ENCODE peak calls at places on chromosomes 11 and 22, in six cellular contexts. One of them, this sample, is unnamed.

GRCh38 chr22:48897638-48897954 is 930.1 kb downstream of the BRD1 start:
- DNase-seq in esophagus muscularis mucosa: peak
- DNase-seq in effector memory CD4-positive, alpha-beta T cell: no peak
- DNase-seq in brain microvascular endothelial cell: no peak
- DNase-seq in mammary epithelial cell: no peak
- DNase-seq in stomach: peak
- DNase-seq in this sample: no peak

GRCh38 chr11:94525933-94526332 is 13.7 kb downstream of the C11orf97 start:
- DNase-seq in stomach: peak
- DNase-seq in brain microvascular endothelial cell: peak
- DNase-seq in esophagus muscularis mucosa: no peak
- DNase-seq in effector memory CD4-positive, alpha-beta T cell: no peak
- DNase-seq in mammary epithelial cell: peak
- DNase-seq in this sample: peak

GRCh38 chr22:47340851-47341436 is 578.5 kb downstream of the TBC1D22A start:
- DNase-seq in stomach: no peak
- DNase-seq in mammary epithelial cell: no peak
- DNase-seq in brain microvascular endothelial cell: no peak
- DNase-seq in effector memory CD4-positive, alpha-beta T cell: no peak
- DNase-seq in esophagus muscularis mucosa: peak
- DNase-seq in this sample: no peak

GRCh38 chr11:111944139-111944538 is 7.0 kb downstream of the DIXDC1 start:
- DNase-seq in brain microvascular endothelial cell: peak
- DNase-seq in mammary epithelial cell: peak
- DNase-seq in stomach: no peak
- DNase-seq in esophagus muscularis mucosa: no peak
- DNase-seq in effector memory CD4-positive, alpha-beta T cell: no peak
- DNase-seq in this sample: no peak

GRCh38 chr11:121452609-121453150 is at the start of gene SORL1-AS1:
- DNase-seq in brain microvascular endothelial cell: no peak
- DNase-seq in stomach: no peak
- DNase-seq in esophagus muscularis mucosa: no peak
- DNase-seq in mammary epithelial cell: peak
- DNase-seq in effector memory CD4-positive, alpha-beta T cell: peak
- DNase-seq in this sample: peak

GRCh38 chr11:65968600-65969482 is 7.3 kb downstream of the SART1 start:
- DNase-seq in mammary epithelial cell: no peak
- DNase-seq in brain microvascular endothelial cell: no peak
- DNase-seq in effector memory CD4-positive, alpha-beta T cell: no peak
- DNase-seq in stomach: no peak
- DNase-seq in esophagus muscularis mucosa: no peak
- DNase-seq in this sample: no peak

GRCh38 chr11:14029971-14030531 is 67.5 kb downstream of the SPON1 start:
- DNase-seq in stomach: peak
- DNase-seq in brain microvascular endothelial cell: peak
- DNase-seq in esophagus muscularis mucosa: no peak
- DNase-seq in effector memory CD4-positive, alpha-beta T cell: no peak
- DNase-seq in mammary epithelial cell: peak
- DNase-seq in this sample: peak

GRCh38 chr11:84824624-84825023 is 802.5 kb downstream of the DLG2 start:
- DNase-seq in mammary epithelial cell: no peak
- DNase-seq in effector memory CD4-positive, alpha-beta T cell: no peak
- DNase-seq in esophagus muscularis mucosa: no peak
- DNase-seq in brain microvascular endothelial cell: no peak
- DNase-seq in stomach: no peak
- DNase-seq in this sample: no peak

GRCh38 chr11:2929511-2929879 is 275 bp upstream of the PHLDA2 start:
- DNase-seq in mammary epithelial cell: peak
- DNase-seq in effector memory CD4-positive, alpha-beta T cell: peak
- DNase-seq in brain microvascular endothelial cell: peak
- DNase-seq in stomach: peak
- DNase-seq in esophagus muscularis mucosa: no peak
- DNase-seq in this sample: no peak

GRCh38 chr11:10592331-10592730 is 23.9 kb upstream of the LYVE1 start:
- DNase-seq in esophagus muscularis mucosa: no peak
- DNase-seq in brain microvascular endothelial cell: peak
- DNase-seq in mammary epithelial cell: peak
- DNase-seq in effector memory CD4-positive, alpha-beta T cell: no peak
- DNase-seq in stomach: no peak
- DNase-seq in this sample: no peak

GRCh38 chr11:1198766-1199688 is 23.8 kb upstream of the MUC5B start:
- DNase-seq in effector memory CD4-positive, alpha-beta T cell: no peak
- DNase-seq in esophagus muscularis mucosa: no peak
- DNase-seq in brain microvascular endothelial cell: no peak
- DNase-seq in mammary epithelial cell: no peak
- DNase-seq in stomach: peak
- DNase-seq in this sample: no peak

GRCh38 chr11:126963603-126964353 is 36.8 kb downstream of the KIRREL3 start:
- DNase-seq in stomach: no peak
- DNase-seq in mammary epithelial cell: peak
- DNase-seq in brain microvascular endothelial cell: no peak
- DNase-seq in esophagus muscularis mucosa: no peak
- DNase-seq in effector memory CD4-positive, alpha-beta T cell: no peak
- DNase-seq in this sample: no peak

GRCh38 chr11:12827929-12828812 is 153.9 kb downstream of the TEAD1 start:
- DNase-seq in stomach: peak
- DNase-seq in effector memory CD4-positive, alpha-beta T cell: no peak
- DNase-seq in brain microvascular endothelial cell: peak
- DNase-seq in esophagus muscularis mucosa: no peak
- DNase-seq in mammary epithelial cell: peak
- DNase-seq in this sample: peak

GRCh38 chr11:7974668-7975067 is 9.4 kb upstream of the NLRP10 start:
- DNase-seq in esophagus muscularis mucosa: no peak
- DNase-seq in brain microvascular endothelial cell: no peak
- DNase-seq in effector memory CD4-positive, alpha-beta T cell: no peak
- DNase-seq in mammary epithelial cell: no peak
- DNase-seq in stomach: no peak
- DNase-seq in this sample: no peak

GRCh38 chr11:1401656-1402221 is 12.0 kb downstream of the BRSK2 start:
- DNase-seq in stomach: peak
- DNase-seq in mammary epithelial cell: peak
- DNase-seq in brain microvascular endothelial cell: peak
- DNase-seq in effector memory CD4-positive, alpha-beta T cell: no peak
- DNase-seq in esophagus muscularis mucosa: no peak
- DNase-seq in this sample: peak

GRCh38 chr11:126884192-126884973 is 116.2 kb downstream of the KIRREL3 start:
- DNase-seq in brain microvascular endothelial cell: no peak
- DNase-seq in esophagus muscularis mucosa: no peak
- DNase-seq in stomach: no peak
- DNase-seq in effector memory CD4-positive, alpha-beta T cell: no peak
- DNase-seq in mammary epithelial cell: no peak
- DNase-seq in this sample: no peak

GRCh38 chr11:18611196-18611595 is 11.6 kb downstream of the MISFA start:
- DNase-seq in esophagus muscularis mucosa: no peak
- DNase-seq in brain microvascular endothelial cell: no peak
- DNase-seq in mammary epithelial cell: no peak
- DNase-seq in effector memory CD4-positive, alpha-beta T cell: no peak
- DNase-seq in stomach: no peak
- DNase-seq in this sample: no peak

GRCh38 chr11:65934014-65934413 is 11.3 kb upstream of the TSGA10IP start:
- DNase-seq in stomach: no peak
- DNase-seq in mammary epithelial cell: no peak
- DNase-seq in brain microvascular endothelial cell: no peak
- DNase-seq in esophagus muscularis mucosa: no peak
- DNase-seq in effector memory CD4-positive, alpha-beta T cell: no peak
- DNase-seq in this sample: no peak

GRCh38 chr22:37454857-37455686 is 27.8 kb upstream of the ELFN2 start:
- DNase-seq in stomach: peak
- DNase-seq in brain microvascular endothelial cell: peak
- DNase-seq in mammary epithelial cell: peak
- DNase-seq in esophagus muscularis mucosa: no peak
- DNase-seq in effector memory CD4-positive, alpha-beta T cell: no peak
- DNase-seq in this sample: no peak

GRCh38 chr22:28783786-28784671 is 11.5 kb downstream of the CCDC117 start:
- DNase-seq in mammary epithelial cell: no peak
- DNase-seq in brain microvascular endothelial cell: no peak
- DNase-seq in effector memory CD4-positive, alpha-beta T cell: no peak
- DNase-seq in stomach: no peak
- DNase-seq in esophagus muscularis mucosa: no peak
- DNase-seq in this sample: no peak

DNA sequence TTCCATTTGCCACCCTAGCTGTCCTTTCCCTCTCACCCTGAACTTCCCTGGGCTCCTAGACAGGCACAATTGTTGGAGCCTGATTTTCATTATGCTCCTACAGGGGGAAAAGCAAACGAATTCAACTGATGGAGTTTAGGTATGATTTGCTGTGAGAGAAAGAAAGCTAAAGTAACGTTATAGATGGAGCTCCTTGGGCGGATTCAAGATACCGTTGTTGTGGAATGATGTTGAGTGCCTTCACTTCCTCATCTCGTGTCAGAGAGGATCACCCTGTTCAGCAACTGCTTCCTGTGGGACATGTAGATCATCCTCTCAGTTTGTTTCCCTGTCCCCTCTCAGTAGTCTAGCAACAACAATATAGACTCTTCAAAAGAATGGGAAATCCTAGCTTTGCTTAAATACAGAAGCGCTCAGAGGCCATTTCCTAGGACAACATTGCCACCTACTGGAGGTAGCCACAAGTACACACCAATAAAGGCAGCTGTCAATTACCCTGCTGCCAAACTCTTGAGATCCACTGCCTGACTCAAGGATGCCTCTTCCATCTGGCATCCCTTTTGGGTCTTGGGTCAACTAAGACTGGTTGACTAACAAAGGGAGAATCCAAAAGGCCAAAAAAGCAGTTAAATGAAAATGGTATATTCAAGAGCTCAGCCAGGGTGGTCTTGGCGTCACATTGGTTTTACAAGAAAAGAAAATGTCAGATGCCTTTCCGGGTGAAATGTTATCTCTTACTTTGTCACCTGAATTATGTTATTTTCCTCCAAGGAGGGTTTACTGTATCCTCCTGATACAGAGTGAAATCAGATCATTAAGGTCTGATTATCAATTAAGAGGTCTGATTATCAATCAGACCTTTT is 13.5 kb upstream of the DTX4 start:
- DNase-seq in esophagus muscularis mucosa: no peak
- DNase-seq in effector memory CD4-positive, alpha-beta T cell: peak
- DNase-seq in brain microvascular endothelial cell: peak
- DNase-seq in mammary epithelial cell: peak
- DNase-seq in stomach: peak
- DNase-seq in this sample: peak
- H3K27ac ChIP-seq in esophagus muscularis mucosa: no peak
- H3K27ac ChIP-seq in effector memory CD4-positive, alpha-beta T cell: no peak
- H3K27ac ChIP-seq in brain microvascular endothelial cell: no peak
- H3K27ac ChIP-seq in mammary epithelial cell: no peak
- H3K27ac ChIP-seq in stomach: no peak
- H3K27ac ChIP-seq in this sample: no peak

DNA sequence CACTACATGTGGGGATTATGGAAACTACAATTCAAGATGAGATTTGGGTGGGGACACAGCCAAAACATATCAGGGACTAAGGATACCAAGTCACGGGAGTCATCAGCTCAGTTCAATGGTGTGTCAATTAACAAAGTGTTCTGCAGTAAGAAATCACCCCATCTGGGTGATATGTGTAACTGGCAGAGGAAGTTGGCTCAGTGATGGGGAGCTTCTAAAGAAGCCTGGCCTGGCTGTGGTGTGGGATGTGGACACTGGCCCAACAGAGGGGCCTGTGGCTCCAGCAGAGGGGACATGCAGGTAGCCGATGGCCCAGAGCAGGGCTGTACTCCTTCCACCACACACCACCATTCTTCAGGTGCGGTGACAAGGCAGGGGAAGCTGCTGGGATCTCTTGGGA is 31.6 kb downstream of the RPS6KA4 start:
- DNase-seq in esophagus muscularis mucosa: no peak
- DNase-seq in mammary epithelial cell: no peak
- DNase-seq in stomach: no peak
- DNase-seq in brain microvascular endothelial cell: no peak
- DNase-seq in effector memory CD4-positive, alpha-beta T cell: no peak
- DNase-seq in this sample: no peak
- H3K27ac ChIP-seq in esophagus muscularis mucosa: no peak
- H3K27ac ChIP-seq in mammary epithelial cell: no peak
- H3K27ac ChIP-seq in stomach: no peak
- H3K27ac ChIP-seq in brain microvascular endothelial cell: no peak
- H3K27ac ChIP-seq in effector memory CD4-positive, alpha-beta T cell: no peak
- H3K27ac ChIP-seq in this sample: no peak

GRCh38 chr11:105878510-105878909 is 143.5 kb downstream of the MSANTD4 start:
- DNase-seq in esophagus muscularis mucosa: no peak
- DNase-seq in stomach: no peak
- DNase-seq in brain microvascular endothelial cell: no peak
- DNase-seq in effector memory CD4-positive, alpha-beta T cell: no peak
- DNase-seq in mammary epithelial cell: no peak
- DNase-seq in this sample: no peak
- H3K27ac ChIP-seq in esophagus muscularis mucosa: no peak
- H3K27ac ChIP-seq in stomach: no peak
- H3K27ac ChIP-seq in brain microvascular endothelial cell: no peak
- H3K27ac ChIP-seq in effector memory CD4-positive, alpha-beta T cell: no peak
- H3K27ac ChIP-seq in mammary epithelial cell: no peak
- H3K27ac ChIP-seq in this sample: no peak

GRCh38 chr11:73334244-73335203 is 26.4 kb downstream of the ARHGEF17 start:
- DNase-seq in effector memory CD4-positive, alpha-beta T cell: no peak
- DNase-seq in stomach: peak
- DNase-seq in mammary epithelial cell: peak
- DNase-seq in esophagus muscularis mucosa: no peak
- DNase-seq in brain microvascular endothelial cell: peak
- DNase-seq in this sample: peak
- H3K27ac ChIP-seq in effector memory CD4-positive, alpha-beta T cell: no peak
- H3K27ac ChIP-seq in stomach: peak
- H3K27ac ChIP-seq in mammary epithelial cell: no peak
- H3K27ac ChIP-seq in esophagus muscularis mucosa: peak
- H3K27ac ChIP-seq in brain microvascular endothelial cell: peak
- H3K27ac ChIP-seq in this sample: peak

GRCh38 chr11:9210922-9211320 is 54.2 kb downstream of the DENND5A start:
- DNase-seq in effector memory CD4-positive, alpha-beta T cell: no peak
- DNase-seq in esophagus muscularis mucosa: no peak
- DNase-seq in brain microvascular endothelial cell: no peak
- DNase-seq in stomach: no peak
- DNase-seq in mammary epithelial cell: peak
- DNase-seq in this sample: no peak
- H3K27ac ChIP-seq in effector memory CD4-positive, alpha-beta T cell: no peak
- H3K27ac ChIP-seq in esophagus muscularis mucosa: no peak
- H3K27ac ChIP-seq in brain microvascular endothelial cell: no peak
- H3K27ac ChIP-seq in stomach: no peak
- H3K27ac ChIP-seq in mammary epithelial cell: peak
- H3K27ac ChIP-seq in this sample: no peak

GRCh38 chr11:44627911-44628729 is 62.7 kb downstream of the CD82 start:
- DNase-seq in effector memory CD4-positive, alpha-beta T cell: no peak
- DNase-seq in mammary epithelial cell: no peak
- DNase-seq in esophagus muscularis mucosa: peak
- DNase-seq in brain microvascular endothelial cell: no peak
- DNase-seq in stomach: peak
- DNase-seq in this sample: peak
- H3K27ac ChIP-seq in effector memory CD4-positive, alpha-beta T cell: no peak
- H3K27ac ChIP-seq in mammary epithelial cell: no peak
- H3K27ac ChIP-seq in esophagus muscularis mucosa: peak
- H3K27ac ChIP-seq in brain microvascular endothelial cell: no peak
- H3K27ac ChIP-seq in stomach: peak
- H3K27ac ChIP-seq in this sample: peak

DNA sequence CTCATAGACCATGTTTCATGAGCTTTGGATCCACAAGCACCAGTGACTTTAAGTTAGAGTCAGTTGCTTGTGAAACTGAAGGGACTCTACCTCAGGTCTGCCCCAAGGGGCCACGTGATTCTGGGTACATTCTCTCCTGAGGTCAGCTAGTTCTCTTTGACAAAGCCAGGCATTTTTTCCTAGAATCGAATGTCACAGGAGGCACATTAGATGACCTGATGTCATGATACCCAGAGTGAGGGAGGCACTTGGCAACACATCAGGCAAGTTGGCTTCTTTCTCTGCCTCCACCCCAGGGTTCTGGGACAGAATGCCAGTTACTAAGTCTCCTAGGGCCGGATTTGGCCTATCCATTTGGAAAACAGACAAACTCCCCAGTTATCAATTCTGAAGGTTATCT is 93.0 kb downstream of the APIP start:
- DNase-seq in stomach: no peak
- DNase-seq in effector memory CD4-positive, alpha-beta T cell: no peak
- DNase-seq in brain microvascular endothelial cell: no peak
- DNase-seq in esophagus muscularis mucosa: no peak
- DNase-seq in mammary epithelial cell: no peak
- DNase-seq in this sample: no peak
- H3K27ac ChIP-seq in stomach: no peak
- H3K27ac ChIP-seq in effector memory CD4-positive, alpha-beta T cell: no peak
- H3K27ac ChIP-seq in brain microvascular endothelial cell: no peak
- H3K27ac ChIP-seq in esophagus muscularis mucosa: no peak
- H3K27ac ChIP-seq in mammary epithelial cell: no peak
- H3K27ac ChIP-seq in this sample: no peak

This sample was measured in Peyer's patch.